ENCODE peak calls at places on chromosomes 6 and 20, in five cellular contexts. D, V, Y, K and M are unnamed samples.

GRCh38 chr6:114121913-114122662 is 151.1 kb upstream of the HDAC2 start:
- DNase-seq in Y (no peak), K (no peak), V (no peak), D (no peak), M (no peak)

GRCh38 chr20:45405566-45406259 is 2.4 kb upstream of the DBNDD2 start:
- DNase-seq in D (no peak), V (no peak), Y (no peak), K (no peak), M (no peak)

GRCh38 chr6:1123406-1123805 is 188.5 kb upstream of the FOXQ1 start:
- DNase-seq in V (no peak), Y (no peak), D (no peak), K (no peak), M (no peak)

GRCh38 chr6:85436408-85436807 is 13.5 kb upstream of the NT5E start:
- DNase-seq in D (no peak), Y (no peak), V (no peak), K (no peak), M (no peak)

GRCh38 chr6:6003334-6004146 is 3.2 kb downstream of the NRN1 start:
- DNase-seq in Y (no peak), K (no peak), V (no peak), D (no peak), M (no peak)

GRCh38 chr20:62816031-62816878 is 595 bp upstream of the COL9A3 start:
- DNase-seq in Y (no peak), D (no peak), V (no peak), K (no peak), M (no peak)

GRCh38 chr6:3546121-3546520 is 89.3 kb upstream of the SLC22A23 start:
- DNase-seq in K (peak; percentile 31), V (no peak), Y (peak; percentile 64), D (no peak), M (no peak)

GRCh38 chr20:50645253-50646068 is 45.9 kb downstream of the RIPOR3 start:
- DNase-seq in Y (peak; percentile 100), K (peak; percentile 68), V (peak; percentile 97), D (peak; percentile 99), M (peak; percentile 94)

GRCh38 chr20:3815703-3816315 is 4.5 kb upstream of the AP5S1 start:
- DNase-seq in Y (no peak), V (no peak), K (no peak), D (no peak), M (no peak)

GRCh38 chr6:43743682-43744381 is 26.2 kb upstream of the VEGFA start:
- DNase-seq in Y (peak; percentile 47), K (no peak), V (no peak), D (no peak), M (no peak)

GRCh38 chr6:33317418-33317667 is 201 bp downstream of the ZBTB22 start:
- DNase-seq in K (no peak), V (no peak), Y (no peak), D (no peak), M (peak; percentile 26)

GRCh38 chr6:71822626-71823025 is 63.7 kb upstream of the RIMS1 start:
- DNase-seq in V (no peak), D (no peak), Y (no peak), K (no peak), M (no peak)

GRCh38 chr6:5084787-5085637 is at the start of gene PPP1R3G:
- DNase-seq in D (peak; percentile 33), V (peak; percentile 79), K (no peak), Y (no peak), M (peak; percentile 44)

GRCh38 chr20:3696200-3696599 is 14.4 kb upstream of the ADAM33 start:
- DNase-seq in Y (no peak), K (no peak), V (no peak), D (no peak), M (no peak)

GRCh38 chr6:74075323-74075722 is 379.3 kb downstream of the CD109 start:
- DNase-seq in K (no peak), Y (no peak), V (no peak), D (no peak), M (no peak)

GRCh38 chr6:7463785-7464184 is 74.2 kb downstream of the RIOK1 start:
- DNase-seq in V (no peak), D (peak; percentile 68), K (no peak), Y (peak; percentile 81), M (no peak)

GRCh38 chr6:139027620-139028182 is 844 bp upstream of the ABRACL start:
- DNase-seq in V (no peak), D (no peak), Y (no peak), K (peak; percentile 41), M (peak; percentile 9)

GRCh38 chr6:455006-455585 is 63.5 kb downstream of the IRF4 start:
- DNase-seq in K (no peak), D (no peak), Y (no peak), V (no peak), M (no peak)

GRCh38 chr6:134295953-134296553 is 21.9 kb downstream of the SGK1 start:
- DNase-seq in K (no peak), Y (peak; percentile 54), V (peak; percentile 84), D (peak; percentile 92), M (peak; percentile 51)
- TF ChIP-seq POLR2A in K (no peak), Y (no peak), V (peak; percentile 64), D (no peak), M (no peak)

DNA sequence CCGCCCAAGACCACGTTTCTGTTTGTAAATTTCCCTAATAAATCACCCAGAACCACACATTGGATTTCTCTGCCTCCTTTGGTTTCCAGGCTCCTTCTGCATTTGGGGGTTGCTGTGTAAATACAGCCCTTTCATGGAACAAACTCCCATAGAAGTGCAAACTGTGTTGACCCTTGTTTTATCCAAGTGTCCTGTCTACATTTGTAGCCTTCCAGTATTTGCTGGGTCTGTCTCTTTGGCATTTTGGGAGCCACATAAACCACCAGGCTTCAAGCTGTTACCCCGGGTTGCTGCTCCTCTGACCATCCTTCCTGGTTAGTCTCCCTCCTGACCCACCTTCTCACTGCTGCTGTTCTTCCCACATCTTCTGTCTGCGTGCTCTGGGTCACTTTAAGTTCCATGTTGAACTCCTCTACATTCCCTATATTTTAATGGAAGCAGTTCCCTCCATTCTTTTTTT is 7.6 kb upstream of the MTHFD1L start:
- DNase-seq in V (no peak), Y (no peak), K (no peak), D (no peak), M (no peak)
- TF ChIP-seq POLR2A in V (no peak), Y (no peak), K (no peak), D (no peak), M (no peak)

GRCh38 chr20:53702617-53703016 is 109.0 kb upstream of the ZNF217 start:
- DNase-seq in D (no peak), Y (no peak), V (no peak), K (no peak), M (no peak)
- TF ChIP-seq POLR2A in D (no peak), Y (no peak), V (no peak), K (no peak), M (no peak)

GRCh38 chr6:134178230-134179044 is 126.0 kb upstream of the SLC2A12 start:
- DNase-seq in V (peak; percentile 84), Y (peak; percentile 78), D (peak; percentile 91), K (peak; percentile 67), M (peak; percentile 54)
- TF ChIP-seq POLR2A in V (peak; percentile 20), Y (no peak), D (no peak), K (no peak), M (no peak)